ENCODE peak calls at places on chromosomes 5 and 9, in eight cellular contexts. Q is hepatocyte, Z is GM23248, F is OCI-LY7, X is PC-9, K is HCT116, S is neuronal stem cell, W is endothelial cell of umbilical vein. H is an unnamed sample.

GRCh38 chr9:19493174-19493811 is 84.5 kb downstream of the ACER2 start:
- DNase-seq in Q (peak; percentile 76), Z (peak; percentile 83), F (peak; percentile 39), X (no peak), K (peak; percentile 33), S (peak; percentile 67), W (peak; percentile 59), H (peak; percentile 69)

GRCh38 chr9:116450378-116451139 is 236.5 kb upstream of the TRIM32 start:
- DNase-seq in Q (peak; percentile 22), Z (peak; percentile 50), F (no peak), X (no peak), K (no peak), S (no peak), W (no peak), H (peak; percentile 26)

GRCh38 chr5:176529116-176529823 is 7.9 kb downstream of the RNF44 start:
- DNase-seq in Q (no peak), Z (no peak), F (peak; percentile 96), X (no peak), K (no peak), S (no peak), W (no peak), H (no peak)

GRCh38 chr5:81579525-81579924 is 171.4 kb downstream of the SSBP2 start:
- DNase-seq in Q (peak; percentile 6), Z (peak; percentile 23), F (peak; percentile 46), X (no peak), K (no peak), S (no peak), W (peak; percentile 57), H (no peak)

GRCh38 chr5:122124766-122125165 is 4.6 kb upstream of the ZNF474 start:
- DNase-seq in Q (no peak), Z (no peak), F (no peak), X (no peak), K (no peak), S (no peak), W (no peak), H (no peak)

GRCh38 chr5:34771076-34771475 is 67.9 kb upstream of the TTC23L start:
- DNase-seq in Q (no peak), Z (no peak), F (no peak), X (peak; percentile 57), K (no peak), S (no peak), W (no peak), H (no peak)

GRCh38 chr9:130871395-130872057 is 25.1 kb downstream of the QRFP start:
- DNase-seq in Q (no peak), Z (no peak), F (no peak), X (no peak), K (no peak), S (no peak), W (no peak), H (no peak)

GRCh38 chr5:119828536-119828935 is 199.2 kb downstream of the FAM170A start:
- DNase-seq in Q (no peak), Z (peak; percentile 1), F (no peak), X (no peak), K (no peak), S (no peak), W (no peak), H (no peak)

GRCh38 chr5:159851053-159851452 is 65.2 kb upstream of the ADRA1B start:
- DNase-seq in Q (no peak), Z (peak; percentile 68), F (no peak), X (no peak), K (no peak), S (no peak), W (no peak), H (peak; percentile 89)

GRCh38 chr5:34905564-34905963 is 9.7 kb downstream of the RAD1 start:
- DNase-seq in Q (no peak), Z (peak; percentile 54), F (no peak), X (no peak), K (no peak), S (no peak), W (peak; percentile 26), H (peak; percentile 37)

GRCh38 chr5:112186401-112186990 is 232.6 kb downstream of the EPB41L4A start:
- DNase-seq in Q (peak; percentile 68), Z (peak; percentile 68), F (peak; percentile 57), X (no peak), K (peak; percentile 53), S (no peak), W (peak; percentile 44), H (peak; percentile 66)

GRCh38 chr5:87735918-87736317 is 323.2 kb upstream of the CCNH start:
- DNase-seq in Q (no peak), Z (no peak), F (no peak), X (no peak), K (no peak), S (no peak), W (no peak), H (no peak)

GRCh38 chr5:41921166-41921565 is 3.9 kb upstream of the FBXO4 start:
- DNase-seq in Q (no peak), Z (no peak), F (no peak), X (no peak), K (no peak), S (no peak), W (no peak), H (no peak)

GRCh38 chr5:178222292-178222691 is 10.3 kb downstream of the PHYKPL start:
- DNase-seq in Q (no peak), Z (no peak), F (no peak), X (no peak), K (no peak), S (no peak), W (no peak), H (no peak)

GRCh38 chr5:168020522-168021294 is 270.7 kb upstream of the WWC1 start:
- DNase-seq in Q (no peak), Z (peak; percentile 40), F (no peak), X (no peak), K (no peak), S (no peak), W (no peak), H (peak; percentile 22)

GRCh38 chr9:136473354-136473721 is 9.5 kb downstream of the SEC16A start:
- DNase-seq in Q (no peak), Z (no peak), F (no peak), X (no peak), K (no peak), S (no peak), W (no peak), H (no peak)
- H2AFZ ChIP-seq in Q (no peak overlapping the region), Z (no peak overlapping the region), F (no peak overlapping the region), X (no peak overlapping the region), K (no peak overlapping the region), S (no peak overlapping the region), W (no peak overlapping the region), H (no peak overlapping the region)

GRCh38 chr9:2230362-2230761 is 215.2 kb downstream of the SMARCA2 start:
- DNase-seq in Q (no peak), Z (no peak), F (peak; percentile 33), X (no peak), K (no peak), S (no peak), W (no peak), H (no peak)

GRCh38 chr9:2228641-2229040 is 213.5 kb downstream of the SMARCA2 start:
- DNase-seq in Q (no peak), Z (no peak), F (no peak), X (no peak), K (no peak), S (no peak), W (no peak), H (no peak)

GRCh38 chr9:2229109-2229733 is 214.1 kb downstream of the SMARCA2 start:
- DNase-seq in Q (no peak), Z (no peak), F (peak; percentile 63), X (peak; percentile 66), K (no peak), S (no peak), W (peak; percentile 24), H (peak; percentile 24)

GRCh38 chr9:2228132-2228531 is 213.0 kb downstream of the SMARCA2 start:
- DNase-seq in Q (peak; percentile 31), Z (peak; percentile 17), F (peak; percentile 73), X (no peak), K (no peak), S (peak; percentile 17), W (peak; percentile 18), H (no peak)

GRCh38 chr9:2227468-2227867 is 212.3 kb downstream of the SMARCA2 start:
- DNase-seq in Q (no peak), Z (peak; percentile 69), F (no peak), X (no peak), K (no peak), S (no peak), W (peak; percentile 3), H (no peak)
- H2AFZ ChIP-seq in Q (no peak overlapping the region), Z (peak overlapping the region; percentile 33), F (peak overlapping the region; percentile 74), X (no peak overlapping the region), K (peak overlapping the region; percentile 59), S (peak overlapping the region; percentile 79), W (no peak overlapping the region), H (no peak overlapping the region)

DNA sequence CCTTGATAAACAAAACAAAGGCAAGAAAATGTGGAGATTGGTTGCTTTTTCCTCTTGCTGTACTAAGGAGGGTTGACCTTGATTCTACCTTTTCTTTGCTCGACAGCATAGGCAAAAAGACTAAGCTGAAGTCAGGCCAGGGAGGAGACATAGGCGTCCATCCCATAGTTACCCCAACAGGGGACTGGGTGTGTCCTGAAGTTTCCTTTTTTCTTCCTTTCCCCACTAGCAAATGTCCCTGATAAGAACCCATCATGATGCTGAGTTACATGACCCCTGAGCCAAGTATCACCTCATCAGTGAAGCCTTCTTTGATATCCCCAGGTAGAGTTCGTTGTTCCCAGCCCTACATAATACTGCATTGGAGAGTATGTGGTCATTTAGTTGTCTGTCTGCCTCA is 9.9 kb upstream of the SHROOM1 start:
- DNase-seq in Q (no peak), Z (no peak), F (no peak), X (no peak), K (no peak), S (no peak), W (no peak), H (no peak)
- H2AFZ ChIP-seq in Q (no peak overlapping the region), Z (peak overlapping the region; percentile 75), F (no peak overlapping the region), X (no peak overlapping the region), K (no peak overlapping the region), S (no peak overlapping the region), W (peak overlapping the region; percentile 90), H (peak overlapping the region; percentile 75)

DNA sequence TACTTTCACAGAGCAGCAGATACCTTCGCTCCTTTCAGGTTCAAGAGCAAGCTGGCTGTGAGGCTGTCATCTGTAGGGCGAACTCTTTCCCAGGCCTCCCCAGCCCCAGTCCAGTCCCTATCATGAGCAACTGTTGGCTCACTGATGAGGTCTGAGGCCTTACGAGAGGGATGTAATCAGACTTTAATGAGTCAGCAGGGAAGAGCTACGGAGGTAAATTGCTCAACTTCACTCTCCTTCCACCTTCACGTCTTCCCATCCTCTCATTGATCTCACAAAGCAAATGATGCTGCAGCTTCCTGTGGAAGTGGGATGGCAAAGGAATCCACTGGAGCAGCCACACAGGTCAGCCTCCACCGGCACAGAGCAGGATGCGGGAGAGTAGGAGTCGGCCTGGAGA is 130.7 kb upstream of the TBCA start:
- DNase-seq in Q (peak; percentile 12), Z (peak; percentile 80), F (no peak), X (no peak), K (no peak), S (no peak), W (no peak), H (peak; percentile 25)
- H2AFZ ChIP-seq in Q (no peak overlapping the region), Z (peak overlapping the region; percentile 30), F (no peak overlapping the region), X (no peak overlapping the region), K (no peak overlapping the region), S (no peak overlapping the region), W (no peak overlapping the region), H (no peak overlapping the region)

GRCh38 chr5:147796556-147797308 is 14.2 kb upstream of the JAKMIP2 start:
- DNase-seq in Q (no peak), Z (no peak), F (no peak), X (no peak), K (no peak), S (no peak), W (no peak), H (peak; percentile 90)
- H2AFZ ChIP-seq in Q (no peak overlapping the region), Z (no peak overlapping the region), F (no peak overlapping the region), X (no peak overlapping the region), K (no peak overlapping the region), S (no peak overlapping the region), W (no peak overlapping the region), H (peak overlapping the region; percentile 19)

GRCh38 chr5:150598046-150598445 is 42.4 kb upstream of the SYNPO start:
- DNase-seq in Q (no peak), Z (no peak), F (no peak), X (no peak), K (no peak), S (no peak), W (no peak), H (no peak)
- H2AFZ ChIP-seq in Q (no peak overlapping the region), Z (no peak overlapping the region), F (no peak overlapping the region), X (no peak overlapping the region), K (no peak overlapping the region), S (peak overlapping the region; percentile 45), W (peak overlapping the region; percentile 4), H (no peak overlapping the region)